ENCODE peak calls at places on chromosomes 7 and 10, in four cellular contexts. C, R, T and N are unnamed samples.

GRCh38 chr10:76206797-76207352 is 775.5 kb downstream of the LRMDA start:
- DNase-seq in C (no peak), T (no peak), R (peak; percentile 83), N (no peak)

GRCh38 chr10:43958964-43959363 is 310.3 kb upstream of the ZNF32 start:
- DNase-seq in C (no peak), R (no peak), T (no peak), N (no peak)

GRCh38 chr7:52261052-52261451 is 774.4 kb upstream of the POM121L12 start:
- DNase-seq in R (no peak), C (no peak), T (no peak), N (no peak)

GRCh38 chr7:139995034-139995915 is 67.5 kb downstream of the PARP12 start:
- DNase-seq in T (no peak), C (no peak), R (peak; percentile 84), N (no peak)

GRCh38 chr10:77321868-77322267 is 315.7 kb downstream of the KCNMA1 start:
- DNase-seq in R (no peak), T (no peak), C (no peak), N (no peak)

GRCh38 chr7:133056370-133057238 is 25.3 kb downstream of the CHCHD3 start:
- DNase-seq in C (no peak), T (peak; percentile 50), R (no peak), N (no peak)

GRCh38 chr10:90960355-90960814 is 39.5 kb upstream of the ANKRD1 start:
- DNase-seq in C (no peak), T (no peak), R (peak; percentile 17), N (no peak)

GRCh38 chr7:138755831-138756590 is 41.8 kb upstream of the TMEM213 start:
- DNase-seq in T (no peak), C (no peak), R (no peak), N (no peak)

GRCh38 chr10:43140414-43140813 is 2.2 kb downstream of the CSGALNACT2 start:
- DNase-seq in C (no peak), R (peak; percentile 78), T (no peak), N (no peak)

GRCh38 chr10:118966131-118967125 is 63.1 kb upstream of the NANOS1 start:
- DNase-seq in C (no peak), T (no peak), R (no peak), N (no peak)

GRCh38 chr7:50921114-50921513 is 138.4 kb upstream of the GRB10 start:
- DNase-seq in R (no peak), C (no peak), T (no peak), N (no peak)

GRCh38 chr10:35058686-35059085 is 31.5 kb downstream of the CUL2 start:
- DNase-seq in C (no peak), R (no peak), T (no peak), N (no peak)

GRCh38 chr10:50461123-50461522 is 162.6 kb downstream of the SGMS1 start:
- DNase-seq in R (no peak), T (no peak), C (no peak), N (no peak)

GRCh38 chr7:111137296-111138195 is 46.6 kb downstream of the LRRN3 start:
- DNase-seq in R (peak; percentile 13), T (no peak), C (no peak), N (no peak)